ENCODE peak calls at places on chromosomes 1 and 21, in four cellular contexts. One of them, this sample, is unnamed.

GRCh38 chr1:93581917-93582850 is 99.5 kb downstream of the BCAR3 start:
- DNase-seq in ELR: no peak
- DNase-seq in amygdala: no peak
- DNase-seq in Calu3: no peak
- DNase-seq in this sample: no peak

GRCh38 chr1:207745839-207746767 is 5.8 kb upstream of the CD46 start:
- DNase-seq in amygdala: no peak
- DNase-seq in Calu3: peak
- DNase-seq in ELR: no peak
- DNase-seq in this sample: no peak

GRCh38 chr1:66247415-66248208 is 286.3 kb upstream of the SGIP1 start:
- DNase-seq in amygdala: no peak
- DNase-seq in ELR: no peak
- DNase-seq in Calu3: no peak
- DNase-seq in this sample: no peak

GRCh38 chr1:245085508-245086095 is 69.2 kb upstream of the KIF26B start:
- DNase-seq in Calu3: no peak
- DNase-seq in amygdala: no peak
- DNase-seq in ELR: peak
- DNase-seq in this sample: no peak

GRCh38 chr1:177800386-177801058 is 169.3 kb downstream of the SEC16B start:
- DNase-seq in amygdala: no peak
- DNase-seq in Calu3: no peak
- DNase-seq in ELR: peak
- DNase-seq in this sample: no peak

GRCh38 chr1:22861764-22862440 is 110.8 kb downstream of the LACTBL1 start:
- DNase-seq in Calu3: peak
- DNase-seq in ELR: peak
- DNase-seq in amygdala: no peak
- DNase-seq in this sample: peak

GRCh38 chr1:218700666-218701065 is 355.5 kb downstream of the TGFB2 start:
- DNase-seq in ELR: no peak
- DNase-seq in Calu3: no peak
- DNase-seq in amygdala: no peak
- DNase-seq in this sample: no peak

GRCh38 chr1:221663321-221663720 is 78.6 kb downstream of the DUSP10 start:
- DNase-seq in Calu3: peak
- DNase-seq in amygdala: no peak
- DNase-seq in ELR: peak
- DNase-seq in this sample: no peak

GRCh38 chr1:163307479-163308171 is 14.1 kb upstream of the NUF2 start:
- DNase-seq in ELR: peak
- DNase-seq in Calu3: no peak
- DNase-seq in amygdala: no peak
- DNase-seq in this sample: no peak

GRCh38 chr1:81876901-81877750 is 76.4 kb downstream of the ADGRL2 start:
- DNase-seq in Calu3: no peak
- DNase-seq in ELR: peak
- DNase-seq in amygdala: no peak
- DNase-seq in this sample: no peak

GRCh38 chr21:46150491-46151121 is 4.8 kb downstream of the FTCD start:
- DNase-seq in amygdala: no peak
- DNase-seq in ELR: no peak
- DNase-seq in Calu3: no peak
- DNase-seq in this sample: peak

GRCh38 chr1:188514917-188515316 is 1686.2 kb downstream of the PLA2G4A start:
- DNase-seq in Calu3: no peak
- DNase-seq in amygdala: no peak
- DNase-seq in ELR: no peak
- DNase-seq in this sample: no peak

GRCh38 chr1:97340951-97341350 is 579.9 kb downstream of the DPYD start:
- DNase-seq in Calu3: no peak
- DNase-seq in ELR: peak
- DNase-seq in amygdala: no peak
- DNase-seq in this sample: no peak

GRCh38 chr1:115717541-115717940 is 51.0 kb downstream of the CASQ2 start:
- DNase-seq in ELR: peak
- DNase-seq in Calu3: peak
- DNase-seq in amygdala: no peak
- DNase-seq in this sample: peak

GRCh38 chr1:160907976-160908375 is 23.0 kb upstream of the ITLN1 start:
- DNase-seq in amygdala: no peak
- DNase-seq in Calu3: no peak
- DNase-seq in ELR: no peak
- DNase-seq in this sample: no peak

GRCh38 chr1:152442765-152443164 is 28.7 kb upstream of the CRNN start:
- DNase-seq in Calu3: no peak
- DNase-seq in ELR: peak
- DNase-seq in amygdala: no peak
- DNase-seq in this sample: no peak

GRCh38 chr1:220511785-220512184 is 16.2 kb upstream of the MARK1 start:
- DNase-seq in Calu3: peak
- DNase-seq in ELR: no peak
- DNase-seq in amygdala: no peak
- DNase-seq in this sample: no peak

GRCh38 chr1:12230549-12231275 is 882 bp downstream of the VPS13D start:
- DNase-seq in amygdala: no peak
- DNase-seq in ELR: peak
- DNase-seq in Calu3: peak
- DNase-seq in this sample: no peak

GRCh38 chr1:5367306-5367705 is 624.9 kb downstream of the NPHP4 start:
- DNase-seq in amygdala: no peak
- DNase-seq in ELR: no peak
- DNase-seq in Calu3: no peak
- DNase-seq in this sample: no peak

GRCh38 chr1:2808386-2808705 is 6.9 kb upstream of the TTC34 start:
- DNase-seq in ELR: no peak
- DNase-seq in amygdala: no peak
- DNase-seq in Calu3: no peak
- DNase-seq in this sample: no peak

GRCh38 chr1:200343874-200344273 is 66.0 kb downstream of the ZNF281 start:
- DNase-seq in amygdala: no peak
- DNase-seq in Calu3: no peak
- DNase-seq in ELR: no peak
- DNase-seq in this sample: no peak